ENCODE peak calls at places on chromosomes 13 and 19, in eight cellular contexts. T is H1, A is GM23338, B is HepG2, U is GM12878, Q is SK-N-SH, E is K562, F is HCT116. N is an unnamed sample.
A peak's percentile ranks its signal among the peaks of the same experiment; 100 is the strongest.

GRCh38 chr19:14112809-14113385 is 4.7 kb downstream of the PRKACA start:
- DNase-seq in U (no peak), F (no peak), E (no peak), B (peak; percentile 29), Q (no peak), A (peak; percentile 57), T (no peak), N (no peak)

GRCh38 chr13:92225861-92226260 is 827.4 kb downstream of the GPC5 start:
- DNase-seq in A (no peak), T (no peak), F (no peak), B (no peak), U (no peak), Q (no peak), E (no peak), N (no peak)

GRCh38 chr19:15129856-15130580 is 22.8 kb downstream of the SYDE1 start:
- DNase-seq in B (no peak), A (no peak), U (no peak), T (no peak), F (peak; percentile 16), Q (no peak), E (no peak), N (no peak)

GRCh38 chr13:100707818-100708740 is 33.5 kb upstream of the TMTC4 start:
- DNase-seq in F (no peak), A (no peak), E (no peak), Q (no peak), B (no peak), T (no peak), U (no peak), N (no peak)

GRCh38 chr13:50668882-50669281 is 174.6 kb downstream of the DLEU7 start:
- DNase-seq in E (no peak), T (no peak), B (no peak), Q (no peak), F (no peak), U (no peak), A (no peak), N (no peak)

GRCh38 chr13:33634526-33635111 is 183.3 kb upstream of the RFC3 start:
- DNase-seq in A (peak; percentile 11), E (no peak), Q (no peak), B (no peak), T (no peak), U (no peak), F (no peak), N (no peak)

GRCh38 chr13:70568571-70568970 is 460.3 kb upstream of the KLHL1 start:
- DNase-seq in E (peak; percentile 6), U (peak; percentile 5), B (peak; percentile 25), Q (peak; percentile 21), T (no peak), F (peak; percentile 19), A (peak; percentile 63), N (peak; percentile 68)

GRCh38 chr19:16161848-16162247 is 11.5 kb downstream of the CIB3 start:
- DNase-seq in T (no peak), Q (no peak), E (no peak), B (no peak), U (no peak), A (no peak), F (peak; percentile 65), N (peak; percentile 38)

GRCh38 chr13:66657165-66657895 is 572.8 kb downstream of the PCDH9 start:
- DNase-seq in T (no peak), B (peak; percentile 11), Q (peak; percentile 28), E (no peak), U (no peak), A (peak; percentile 8), F (peak; percentile 70), N (peak; percentile 97)

GRCh38 chr19:46351241-46352041 is 4.6 kb downstream of the PPP5C start:
- DNase-seq in Q (no peak), B (no peak), A (peak; percentile 27), E (no peak), U (no peak), T (no peak), F (no peak), N (peak; percentile 70)

GRCh38 chr13:60627071-60627686 is 230.2 kb downstream of the TDRD3 start:
- DNase-seq in F (peak; percentile 19), U (no peak), T (peak; percentile 83), Q (peak; percentile 51), B (peak; percentile 29), A (peak; percentile 91), E (peak; percentile 31), N (peak; percentile 42)

GRCh38 chr13:51687928-51688714 is 103.9 kb downstream of the WDFY2 start:
- DNase-seq in A (no peak), E (no peak), U (no peak), T (no peak), F (no peak), Q (peak; percentile 13), B (peak; percentile 32), N (no peak)

GRCh38 chr19:16429066-16429758 is 42.6 kb downstream of the EPS15L1 start:
- DNase-seq in E (no peak), T (no peak), Q (peak; percentile 79), A (no peak), F (no peak), B (no peak), U (no peak), N (peak; percentile 21)

GRCh38 chr19:17957887-17958286 is 9.0 kb upstream of the KCNN1 start:
- DNase-seq in F (no peak), B (no peak), E (no peak), U (no peak), Q (no peak), A (no peak), T (no peak), N (no peak)

GRCh38 chr19:51272183-51272817 is 21.4 kb downstream of the SIGLECL1 start:
- DNase-seq in U (no peak), B (no peak), T (peak; percentile 23), A (peak; percentile 4), E (no peak), Q (no peak), F (no peak), N (no peak)

GRCh38 chr19:47479701-47480503 is 4.1 kb downstream of the KPTN start:
- DNase-seq in E (peak; percentile 97), Q (no peak), U (no peak), A (peak; percentile 87), F (no peak), B (no peak), T (peak; percentile 85), N (no peak)

GRCh38 chr13:110882972-110883371 is 31.9 kb downstream of the ANKRD10 start:
- DNase-seq in F (no peak), A (no peak), U (no peak), B (no peak), E (no peak), Q (no peak), T (no peak), N (no peak)

GRCh38 chr13:50892162-50892944 is 17.2 kb upstream of the RNASEH2B start:
- DNase-seq in B (no peak), T (no peak), E (no peak), A (no peak), Q (no peak), F (no peak), U (no peak), N (no peak)

GRCh38 chr19:21588202-21588601 is 82.8 kb downstream of the ZNF429 start:
- DNase-seq in T (no peak), E (no peak), F (no peak), B (no peak), U (no peak), A (no peak), Q (no peak), N (no peak)

GRCh38 chr13:22175815-22176214 is 504.9 kb downstream of the FGF9 start:
- DNase-seq in U (no peak), A (peak; percentile 18), T (no peak), Q (no peak), E (peak; percentile 9), F (no peak), B (no peak), N (no peak)
- TF ChIP-seq CTCF in U (no peak), A (peak; percentile 59), T (peak; percentile 34), Q (no peak), E (no peak), F (peak; percentile 34), B (no peak), N (no peak)

GRCh38 chr13:97566907-97567306 is 132.9 kb downstream of the RAP2A start:
- DNase-seq in U (no peak), E (no peak), Q (no peak), F (no peak), A (no peak), T (no peak), B (no peak), N (no peak)

GRCh38 chr13:97567510-97568243 is 133.7 kb downstream of the RAP2A start:
- DNase-seq in A (peak; percentile 8), T (no peak), E (no peak), U (peak; percentile 37), B (peak; percentile 54), F (peak; percentile 40), Q (no peak), N (no peak)

GRCh38 chr13:97564929-97565328 is 131.0 kb downstream of the RAP2A start:
- DNase-seq in T (no peak), F (no peak), B (no peak), U (no peak), A (no peak), Q (no peak), E (no peak), N (no peak)

GRCh38 chr13:97573011-97573410 is 139.0 kb downstream of the RAP2A start:
- DNase-seq in A (no peak), U (no peak), F (no peak), B (no peak), T (no peak), E (no peak), Q (no peak), N (no peak)

GRCh38 chr13:97568850-97569249 is 134.9 kb downstream of the RAP2A start:
- DNase-seq in E (no peak), T (no peak), F (no peak), Q (no peak), A (no peak), U (no peak), B (no peak), N (peak; percentile 54)
- TF ChIP-seq POLR2AphosphoS5 in E (no peak), T (no peak), F (no peak), Q (no peak), A (no peak), U (no peak), B (no peak), N (no peak)

GRCh38 chr13:40484981-40485380 is 181.5 kb downstream of the FOXO1 start:
- DNase-seq in E (no peak), B (no peak), F (no peak), T (no peak), Q (no peak), A (no peak), U (no peak), N (no peak)
- H3K4me2 ChIP-seq in E (no peak overlapping the region), B (no peak overlapping the region), F (no peak overlapping the region), T (no peak overlapping the region), Q (no peak overlapping the region), A (no peak overlapping the region), U (no peak overlapping the region), N (no peak overlapping the region)

GRCh38 chr19:39032164-39032918 is at the start of gene FBXO27:
- DNase-seq in U (no peak), A (peak; percentile 96), F (peak; percentile 16), T (peak; percentile 86), Q (peak; percentile 84), B (no peak), E (peak; percentile 68), N (no peak)

GRCh38 chr19:39037194-39037593 is 4.8 kb upstream of the FBXO27 start:
- DNase-seq in U (no peak), Q (no peak), A (no peak), T (no peak), B (no peak), E (no peak), F (no peak), N (no peak)

DNA sequence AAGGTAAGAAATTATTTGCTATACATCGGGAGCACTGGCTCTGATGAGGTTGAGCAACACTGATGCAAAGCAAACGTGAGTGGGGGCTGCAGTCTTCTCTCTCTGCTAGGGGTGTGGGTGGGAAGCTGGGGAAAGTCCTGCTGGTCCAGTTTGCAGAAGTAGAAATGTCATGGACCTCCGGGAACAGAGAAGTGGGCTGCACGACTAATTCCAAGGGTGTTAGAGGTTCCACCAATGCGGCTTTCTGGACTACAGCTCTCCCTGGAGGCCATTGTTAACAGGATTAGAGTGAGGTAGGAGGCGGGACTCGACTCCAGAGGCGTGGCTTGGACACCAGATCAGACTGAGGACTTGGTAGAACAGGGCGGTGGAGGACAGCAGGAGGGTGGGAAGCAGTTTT is 5.7 kb upstream of the FBXO27 start:
- DNase-seq in F (peak; percentile 37), T (peak; percentile 67), U (no peak), A (peak; percentile 89), B (peak; percentile 61), Q (peak; percentile 71), E (peak; percentile 77), N (peak; percentile 55)
- TF ChIP-seq CTCF in F (peak; percentile 36), T (no peak), U (no peak), A (peak; percentile 61), B (peak; percentile 79), Q (peak; percentile 39), E (peak; percentile 70), N (no peak)